ENCODE peak calls at places on chromosomes 13 and 19, in four cellular contexts. P, R, W and K are unnamed samples.

GRCh38 chr13:48532146-48532472 is 771 bp downstream of the RCBTB2 start:
- DNase-seq in P (peak; percentile 7), R (peak; percentile 81), W (peak; percentile 62), K (no peak)

GRCh38 chr13:113786262-113786841 is 27.3 kb downstream of the TMEM255B start:
- DNase-seq in P (no peak), R (no peak), W (no peak), K (no peak)

GRCh38 chr13:32910530-32910929 is 105.7 kb upstream of the KL start:
- DNase-seq in P (no peak), R (peak; percentile 57), W (no peak), K (no peak)

GRCh38 chr13:112971288-112971643 is 2.3 kb downstream of the MCF2L start:
- DNase-seq in P (no peak), R (no peak), W (no peak), K (no peak)

GRCh38 chr13:35838356-35838755 is 292.8 kb downstream of the DCLK1 start:
- DNase-seq in P (peak; percentile 59), R (no peak), W (no peak), K (no peak)

GRCh38 chr19:58182577-58182988 is 278 bp upstream of the ZNF274 start:
- DNase-seq in P (no peak), R (no peak), W (no peak), K (no peak)

GRCh38 chr19:10796653-10797052 is 39.4 kb downstream of the TMED1 start:
- DNase-seq in P (no peak), R (no peak), W (no peak), K (no peak)

GRCh38 chr13:51729853-51730553 is 74.0 kb downstream of the DHRS12 start:
- DNase-seq in P (no peak), R (no peak), W (no peak), K (no peak)

GRCh38 chr13:52846567-52847321 is 1.7 kb downstream of the PCDH8 start:
- DNase-seq in P (no peak), R (no peak), W (no peak), K (no peak)

GRCh38 chr19:54203151-54203611 is 2.5 kb downstream of the RPS9 start:
- DNase-seq in P (no peak), R (peak; percentile 52), W (no peak), K (no peak)

GRCh38 chr19:806815-807421 is 9.7 kb downstream of the PTBP1 start:
- DNase-seq in P (no peak), R (no peak), W (no peak), K (no peak)

GRCh38 chr19:11560404-11560988 is 1.5 kb upstream of the ELOF1 start:
- DNase-seq in P (peak; percentile 36), R (peak; percentile 63), W (peak; percentile 72), K (peak; percentile 47)